ENCODE peak calls at places on chromosomes 12 and 14, in six cellular contexts. T is adrenal gland, C is cardiac muscle cell, D is SJSA1, S is GM12878, B is pancreas. N is an unnamed sample. For H3K4me1, the result is how much of the 10 kb centered on the place peaks cover.

GRCh38 chr14:49173765-49174373 is 412.3 kb downstream of the RPS29 start:
- DNase-seq in D (peak), C (peak), S (peak), B (peak), T (peak), N (peak)

GRCh38 chr12:27841392-27841882 is 61.4 kb upstream of the MANSC4 start:
- DNase-seq in B (no peak), T (no peak), D (no peak), C (peak), S (no peak), N (no peak)

GRCh38 chr12:8045952-8046944 is 13.7 kb downstream of the FOXJ2 start:
- DNase-seq in S (no peak), C (peak), B (peak), D (peak), T (peak), N (peak)

GRCh38 chr14:100654814-100655795 is 67.9 kb upstream of the BEGAIN start:
- DNase-seq in B (peak), D (no peak), C (no peak), S (no peak), T (no peak), N (peak)

GRCh38 chr14:77849711-77850110 is 49.8 kb downstream of the ADCK1 start:
- DNase-seq in D (no peak), C (no peak), S (no peak), B (no peak), T (no peak), N (no peak)

GRCh38 chr12:94078138-94078723 is 70.1 kb upstream of the PLXNC1 start:
- DNase-seq in B (no peak), D (no peak), T (no peak), C (no peak), S (no peak), N (no peak)

GRCh38 chr12:50102186-50102585 is 1.6 kb upstream of the GPD1 start:
- DNase-seq in B (no peak), D (no peak), T (no peak), S (no peak), C (no peak), N (no peak)

GRCh38 chr12:6450091-6450868 is 1.6 kb upstream of the TAPBPL start:
- DNase-seq in B (no peak), D (no peak), T (peak), S (no peak), C (no peak), N (no peak)

GRCh38 chr12:132475304-132476037 is 14.5 kb upstream of the FBRSL1 start:
- DNase-seq in D (no peak), C (no peak), T (no peak), S (no peak), B (no peak), N (no peak)

GRCh38 chr12:10783252-10783651 is 19.2 kb downstream of the TAS2R7 start:
- DNase-seq in D (no peak), T (no peak), B (no peak), S (no peak), C (no peak), N (no peak)

GRCh38 chr14:92481811-92482559 is 31.6 kb upstream of the RIN3 start:
- DNase-seq in T (peak), C (no peak), D (peak), S (no peak), B (no peak), N (no peak)

GRCh38 chr12:52062167-52063080 is 7.4 kb upstream of the ATG101 start:
- DNase-seq in D (no peak), C (no peak), T (peak), B (no peak), S (no peak), N (no peak)

GRCh38 chr12:57851552-57852186 is 5.1 kb upstream of the CTDSP2 start:
- DNase-seq in T (no peak), C (no peak), S (no peak), B (no peak), D (no peak), N (no peak)

GRCh38 chr14:74547331-74547927 is 53.9 kb downstream of the ISCA2 start:
- DNase-seq in D (no peak), C (no peak), S (no peak), T (no peak), B (no peak), N (peak)

GRCh38 chr12:52063986-52064649 is 5.7 kb upstream of the ATG101 start:
- DNase-seq in S (no peak), B (peak), D (peak), T (peak), C (peak), N (no peak)

GRCh38 chr14:80356413-80356812 is 145.1 kb upstream of the DIO2 start:
- DNase-seq in T (no peak), D (no peak), S (no peak), C (peak), B (no peak), N (peak)

GRCh38 chr14:77139540-77140342 is 1.9 kb downstream of the ZDHHC22 start:
- DNase-seq in D (no peak), C (peak), B (no peak), S (no peak), T (no peak), N (no peak)

GRCh38 chr12:114015851-114016250 is 49.7 kb upstream of the RBM19 start:
- DNase-seq in C (no peak), D (no peak), S (no peak), B (no peak), T (no peak), N (no peak)

GRCh38 chr14:20675669-20676068 is 8.7 kb upstream of the RNASE4 start:
- DNase-seq in C (no peak), S (no peak), T (no peak), B (no peak), D (no peak), N (no peak)

GRCh38 chr14:34853041-34853440 is 22.1 kb downstream of the BAZ1A start:
- DNase-seq in T (no peak), B (no peak), C (peak), D (no peak), S (no peak), N (no peak)

GRCh38 chr14:51004801-51005526 is 60.7 kb upstream of the PYGL start:
- DNase-seq in T (no peak), C (peak), D (no peak), B (no peak), S (no peak), N (no peak)

GRCh38 chr14:51554953-51555352 is 96.8 kb upstream of the FRMD6 start:
- DNase-seq in T (no peak), D (peak), B (no peak), C (peak), S (no peak), N (no peak)

GRCh38 chr12:25313591-25313990 is 62.9 kb upstream of the KRAS start:
- DNase-seq in D (no peak), B (no peak), C (no peak), T (no peak), S (no peak), N (no peak)

GRCh38 chr12:124512667-124513296 is 54.6 kb downstream of the NCOR2 start:
- DNase-seq in T (peak), D (peak), S (no peak), B (peak), C (peak), N (peak)

GRCh38 chr14:94345344-94346072 is 22.4 kb upstream of the SERPINA6 start:
- DNase-seq in C (peak), T (no peak), B (no peak), D (peak), S (no peak), N (no peak)

GRCh38 chr14:96309907-96310330 is 53.2 kb downstream of the ATG2B start:
- DNase-seq in C (no peak), D (no peak), S (no peak), B (no peak), T (no peak), N (no peak)

GRCh38 chr12:102816816-102817434 is 100.1 kb downstream of the PAH start:
- DNase-seq in B (no peak), T (no peak), S (no peak), D (no peak), C (peak), N (no peak)

GRCh38 chr14:37081220-37081619 is 91.2 kb downstream of the SLC25A21 start:
- DNase-seq in B (no peak), S (no peak), T (no peak), D (no peak), C (no peak), N (no peak)

GRCh38 chr12:98955284-98955683 is 310.2 kb downstream of the APAF1 start:
- DNase-seq in B (no peak), C (peak), D (no peak), S (no peak), T (no peak), N (no peak)

GRCh38 chr12:119613319-119613936 is 19.9 kb downstream of the TMEM233 start:
- DNase-seq in T (no peak), B (no peak), S (no peak), C (no peak), D (no peak), N (peak)

GRCh38 chr12:6863586-6864321 is 3.6 kb upstream of the TPI1 start:
- DNase-seq in S (no peak), T (no peak), B (no peak), C (no peak), D (no peak), N (no peak)

GRCh38 chr12:125178222-125178621 is 113.0 kb downstream of the AACS start:
- DNase-seq in C (no peak), B (no peak), T (no peak), S (no peak), D (no peak), N (no peak)

GRCh38 chr12:89706551-89707348 is 1.9 kb downstream of the ATP2B1 start:
- DNase-seq in B (no peak), C (peak), S (no peak), T (peak), D (no peak), N (peak)

GRCh38 chr12:64618953-64619590 is 8.8 kb downstream of the RASSF3 start:
- DNase-seq in S (peak), D (no peak), B (no peak), T (no peak), C (peak), N (no peak)

GRCh38 chr14:105162374-105162979 is 6.1 kb downstream of the JAG2 start:
- DNase-seq in S (no peak), C (no peak), D (peak), T (no peak), B (no peak), N (no peak)

GRCh38 chr12:69405466-69405865 is 45.9 kb downstream of the YEATS4 start:
- DNase-seq in T (peak), S (no peak), B (no peak), C (peak), D (peak), N (no peak)

GRCh38 chr12:70854871-70855578 is 65.5 kb downstream of the PTPRR start:
- DNase-seq in D (no peak), T (no peak), B (no peak), S (no peak), C (peak), N (no peak)

GRCh38 chr12:90027889-90028570 is 319.4 kb upstream of the ATP2B1 start:
- DNase-seq in S (no peak), B (no peak), D (no peak), C (no peak), T (no peak), N (no peak)

DNA sequence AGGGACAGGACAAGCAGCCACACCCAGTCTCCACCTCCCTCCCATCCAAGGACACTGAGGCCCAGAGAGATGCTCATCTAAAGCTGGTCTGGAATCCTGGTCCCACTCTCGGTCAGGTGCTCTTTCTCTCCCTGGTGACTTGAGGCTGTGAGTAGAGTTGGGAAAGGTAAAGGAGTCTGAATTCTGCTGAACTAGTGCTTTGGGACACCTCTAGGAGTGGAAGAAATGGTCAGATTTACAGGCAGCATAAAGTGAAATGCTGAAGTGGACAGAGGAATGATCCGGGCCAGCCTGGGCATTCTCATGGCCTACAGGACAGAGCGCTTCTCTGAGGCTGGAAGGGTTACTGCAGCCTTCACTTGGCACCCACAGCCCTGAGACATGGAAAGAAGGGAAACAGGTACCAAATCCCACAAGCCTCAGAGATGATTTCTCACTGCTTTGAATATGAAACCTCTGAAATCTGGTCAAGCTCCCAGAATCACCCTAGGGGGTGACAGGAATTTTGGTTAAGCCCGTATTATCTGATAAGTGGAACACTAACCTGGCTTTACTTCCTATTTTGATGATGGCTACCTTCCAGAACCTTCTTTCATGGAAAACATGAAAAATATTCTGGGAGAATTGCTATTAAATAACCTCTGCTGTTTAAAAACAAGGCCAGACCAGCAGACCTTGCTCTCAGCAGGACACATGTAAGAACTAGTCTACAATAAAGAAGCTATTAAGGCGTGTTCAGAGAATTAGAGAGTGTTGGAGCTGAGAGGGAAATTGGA is 281.7 kb downstream of the ZFP36L1 start:
- DNase-seq in C (no peak), B (no peak), D (no peak), S (no peak), T (no peak), N (no peak)
- H3K4me1 ChIP-seq in C (under half), B (under half), D (under half), S (under half), T (under half), N (half or more)

GRCh38 chr14:90836692-90837063 is 20.4 kb upstream of the TTC7B start:
- DNase-seq in D (no peak), S (no peak), T (peak), B (no peak), C (no peak), N (no peak)
- H3K4me3 ChIP-seq in D (no peak), S (no peak), T (no peak), B (no peak), C (no peak), N (no peak)

DNA sequence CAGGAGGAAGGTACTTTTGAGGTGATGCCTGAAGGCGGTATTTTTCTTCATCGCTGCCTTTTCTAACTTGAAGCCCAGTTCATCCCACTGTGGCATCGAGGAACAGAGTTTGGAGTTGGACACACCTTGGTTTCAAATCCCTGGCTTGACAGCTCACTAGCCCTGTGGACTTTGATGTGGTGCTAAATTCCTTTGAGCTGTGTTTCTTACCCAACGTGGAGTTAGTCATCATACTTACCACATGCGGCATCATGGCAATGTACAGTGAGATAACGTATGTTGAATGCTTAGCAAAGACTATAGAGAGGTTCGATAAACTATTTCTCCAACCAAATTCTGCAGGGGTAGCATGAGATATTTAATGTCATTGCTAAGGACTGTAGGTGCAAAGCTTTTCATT is 3.4 kb downstream of the PLEKHG3 start:
- DNase-seq in D (peak), C (peak), B (no peak), S (no peak), T (no peak), N (no peak)
- H3K4me1 ChIP-seq in D (under half), C (half or more), B (under half), S (under half), T (under half), N (half or more)

GRCh38 chr14:30908826-30909225 is 34.5 kb downstream of the COCH start:
- DNase-seq in B (no peak), S (no peak), T (no peak), C (no peak), D (no peak), N (no peak)

GRCh38 chr14:30903285-30904124 is 29.1 kb downstream of the COCH start:
- DNase-seq in T (no peak), C (no peak), D (no peak), S (no peak), B (no peak), N (no peak)

GRCh38 chr14:30906752-30907658 is 32.6 kb downstream of the COCH start:
- DNase-seq in C (peak), T (no peak), D (no peak), B (no peak), S (no peak), N (no peak)

GRCh38 chr14:30907659-30908057 is 33.3 kb downstream of the COCH start:
- DNase-seq in T (no peak), S (no peak), C (no peak), D (no peak), B (no peak), N (no peak)
- H3K4me3 ChIP-seq in T (no peak), S (no peak), C (no peak), D (no peak), B (no peak), N (no peak)

DNA sequence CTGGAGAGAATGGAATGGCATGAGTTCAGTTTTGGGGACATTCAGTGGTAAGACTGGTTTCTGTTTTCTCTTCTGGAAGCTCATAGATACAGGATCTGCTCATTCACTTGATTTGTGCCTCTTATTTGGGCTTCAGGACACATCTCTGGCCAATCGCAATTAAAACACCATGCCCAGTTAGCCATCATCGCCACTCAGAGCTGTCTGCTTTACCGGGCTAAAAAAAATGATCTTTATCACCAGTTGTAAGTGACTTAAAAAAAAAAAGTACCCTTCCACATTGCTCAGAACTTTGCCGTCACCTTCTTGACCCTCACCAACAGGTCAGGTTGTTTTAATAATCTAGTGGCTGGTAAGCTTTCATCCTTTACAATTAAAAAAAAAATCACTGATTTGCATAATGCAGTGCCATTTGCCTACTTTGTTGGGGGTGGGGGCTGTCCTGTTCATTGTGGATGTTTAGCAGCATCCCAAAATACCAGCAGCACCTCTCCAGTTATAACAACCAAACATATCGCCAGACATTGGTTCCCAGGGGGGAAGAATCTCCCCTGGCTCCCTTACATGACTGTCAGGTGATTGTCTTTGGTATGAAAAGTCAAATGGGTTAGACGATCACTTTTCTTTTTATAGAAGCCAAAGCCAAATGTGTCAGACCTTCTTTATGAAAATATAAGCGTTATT is 150.1 kb downstream of the PRKCH start:
- DNase-seq in T (peak), D (peak), S (no peak), B (no peak), C (peak), N (no peak)
- H3K4me1 ChIP-seq in T (under half), D (under half), S (under half), B (under half), C (half or more), N (under half)

N was measured in thyroid gland.